ENCODE peak calls at places on chromosome 4, in six cellular contexts. A, Q, W, F, S and I are unnamed samples.

GRCh38 chr4:55020131-55020530 is 105.3 kb downstream of the KDR start:
- DNase-seq in A (no peak), Q (no peak), W (no peak), F (no peak), S (no peak), I (no peak)

GRCh38 chr4:152937280-152937534 is 1.1 kb downstream of the FHDC1 start:
- DNase-seq in A (no peak), Q (no peak), W (no peak), F (no peak), S (no peak), I (no peak)

GRCh38 chr4:40948017-40948416 is 198.3 kb downstream of the NSUN7 start:
- DNase-seq in A (no peak), Q (no peak), W (no peak), F (no peak), S (no peak), I (no peak)

GRCh38 chr4:142663828-142664227 is 182.3 kb downstream of the INPP4B start:
- DNase-seq in A (no peak), Q (no peak), W (no peak), F (no peak), S (no peak), I (peak; percentile 23)

GRCh38 chr4:128917781-128918180 is 108.3 kb downstream of the JADE1 start:
- DNase-seq in A (no peak), Q (no peak), W (no peak), F (no peak), S (no peak), I (no peak)

GRCh38 chr4:112951362-112951962 is 98.0 kb upstream of the ANK2 start:
- DNase-seq in A (peak; percentile 34), Q (no peak), W (peak; percentile 24), F (peak; percentile 62), S (no peak), I (peak; percentile 32)

GRCh38 chr4:74948279-74948678 is 15.4 kb downstream of the PARM1 start:
- DNase-seq in A (no peak), Q (no peak), W (no peak), F (no peak), S (no peak), I (no peak)

GRCh38 chr4:99180367-99181169 is 36.5 kb upstream of the ADH4 start:
- DNase-seq in A (peak; percentile 50), Q (no peak), W (no peak), F (no peak), S (peak; percentile 74), I (peak; percentile 68)

GRCh38 chr4:71648923-71649322 is 135.0 kb downstream of the GC start:
- DNase-seq in A (no peak), Q (no peak), W (no peak), F (no peak), S (no peak), I (peak; percentile 34)

GRCh38 chr4:129543299-129543698 is 447.3 kb downstream of the C4orf33 start:
- DNase-seq in A (no peak), Q (no peak), W (no peak), F (no peak), S (no peak), I (no peak)

GRCh38 chr4:8724436-8725070 is 132.0 kb downstream of the CPZ start:
- DNase-seq in A (no peak), Q (no peak), W (no peak), F (no peak), S (no peak), I (no peak)

GRCh38 chr4:110109455-110109854 is 89.0 kb downstream of the ELOVL6 start:
- DNase-seq in A (no peak), Q (no peak), W (no peak), F (no peak), S (no peak), I (no peak)

GRCh38 chr4:152534541-152535231 is 1.2 kb downstream of the FBXW7 start:
- DNase-seq in A (peak; percentile 43), Q (no peak), W (peak; percentile 43), F (peak; percentile 86), S (peak; percentile 26), I (no peak)

GRCh38 chr4:38819569-38819968 is 15.0 kb upstream of the TLR1 start:
- DNase-seq in A (peak; percentile 49), Q (no peak), W (no peak), F (no peak), S (peak; percentile 93), I (peak; percentile 70)

GRCh38 chr4:122826000-122826595 is 533 bp upstream of the FGF2 start:
- DNase-seq in A (no peak), Q (no peak), W (no peak), F (no peak), S (no peak), I (no peak)

GRCh38 chr4:71415491-71415890 is 76.7 kb downstream of the SLC4A4 start:
- DNase-seq in A (no peak), Q (no peak), W (no peak), F (no peak), S (no peak), I (peak; percentile 67)

GRCh38 chr4:74874785-74875367 is 58.0 kb upstream of the PARM1 start:
- DNase-seq in A (peak; percentile 79), Q (peak; percentile 58), W (peak; percentile 90), F (peak; percentile 93), S (peak; percentile 66), I (peak; percentile 80)

GRCh38 chr4:145861331-145862318 is 77.0 kb downstream of the ZNF827 start:
- DNase-seq in A (no peak), Q (no peak), W (no peak), F (no peak), S (no peak), I (no peak)

GRCh38 chr4:72208421-72209075 is 176.7 kb downstream of the NPFFR2 start:
- DNase-seq in A (no peak), Q (no peak), W (no peak), F (no peak), S (peak; percentile 38), I (peak; percentile 68)

GRCh38 chr4:133152330-133152791 is 3.3 kb downstream of the PCDH10 start:
- DNase-seq in A (no peak), Q (no peak), W (no peak), F (no peak), S (no peak), I (no peak)

GRCh38 chr4:165651901-165652300 is 221.1 kb upstream of the TLL1 start:
- DNase-seq in A (no peak), Q (no peak), W (no peak), F (no peak), S (no peak), I (no peak)

GRCh38 chr4:105191621-105192210 is 45.0 kb downstream of the TET2 start:
- DNase-seq in A (peak; percentile 28), Q (no peak), W (no peak), F (no peak), S (peak; percentile 19), I (peak; percentile 28)

GRCh38 chr4:61024610-61025009 is 175.5 kb upstream of the ADGRL3 start:
- DNase-seq in A (no peak), Q (no peak), W (no peak), F (no peak), S (no peak), I (no peak)

DNA sequence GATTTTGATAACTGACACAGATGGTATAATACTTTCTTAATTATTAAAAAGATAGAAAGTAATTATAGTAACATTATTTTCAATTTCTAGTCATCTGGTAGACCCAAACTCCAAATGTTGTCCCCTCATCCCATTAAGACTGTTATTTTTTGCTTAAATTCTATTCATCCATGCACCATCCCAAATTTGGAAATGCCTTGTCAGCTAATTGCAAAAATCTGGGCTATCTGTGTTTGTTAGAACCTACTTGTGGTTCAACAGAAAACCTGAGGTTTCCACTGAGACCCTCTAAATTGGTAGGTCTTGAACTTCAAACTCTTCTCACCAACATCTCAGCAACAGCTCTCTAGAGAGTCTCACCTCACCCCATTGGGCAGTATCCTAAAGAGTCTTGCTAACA is 172.2 kb upstream of the ADGRL3 start:
- DNase-seq in A (no peak), Q (no peak), W (no peak), F (no peak), S (no peak), I (no peak)
- H2AFZ ChIP-seq in A (no peak overlapping the region), Q (no peak overlapping the region), W (no peak overlapping the region), F (no peak overlapping the region), S (no peak overlapping the region), I (no peak overlapping the region)

DNA sequence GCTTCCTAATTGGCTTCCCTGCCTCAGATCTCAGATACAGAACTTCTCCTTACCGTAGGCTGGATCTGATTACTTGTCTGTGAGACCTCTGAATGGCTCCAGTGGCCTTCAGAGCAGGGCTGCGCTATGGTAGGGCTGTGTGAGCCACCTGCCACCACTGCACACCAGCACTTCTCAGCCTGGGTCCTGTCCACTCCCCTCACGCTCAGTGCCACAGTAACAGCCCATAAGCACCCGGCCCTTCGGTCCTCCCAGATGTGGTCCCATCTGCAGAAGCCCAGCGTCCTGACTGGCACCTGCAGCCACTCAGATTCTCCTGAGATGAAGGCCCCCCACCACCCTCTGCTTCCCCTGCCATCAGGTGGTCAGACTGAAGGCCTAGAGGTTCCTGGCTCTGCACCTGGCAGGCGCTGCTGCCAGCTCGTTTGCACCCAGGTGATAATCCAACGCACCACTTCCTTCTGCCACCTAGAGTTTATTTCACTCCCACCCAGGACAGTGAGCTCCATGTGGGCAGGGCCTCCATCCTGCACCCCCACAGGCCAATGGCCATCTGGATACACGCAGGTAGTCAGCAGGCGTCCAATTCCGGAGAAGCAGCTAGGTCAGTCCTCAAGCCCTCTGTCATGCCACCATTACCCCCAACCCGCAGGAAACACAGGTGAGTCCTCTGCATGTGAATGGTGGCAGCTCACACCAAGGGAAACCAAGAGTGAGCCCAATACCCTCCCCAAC is 5.4 kb downstream of the WDR1 start:
- DNase-seq in A (no peak), Q (no peak), W (no peak), F (no peak), S (no peak), I (no peak)
- H3K4me1 ChIP-seq in A (peaks cover 58% of the 10 kb centered on the region), Q (peaks cover 18% of the 10 kb centered on the region), W (peaks cover 47% of the 10 kb centered on the region), F (peaks cover 9% of the 10 kb centered on the region), S (peaks cover 75% of the 10 kb centered on the region), I (peaks cover 57% of the 10 kb centered on the region)

GRCh38 chr4:2686379-2687265 is 69.5 kb downstream of the TNIP2 start:
- DNase-seq in A (no peak), Q (no peak), W (no peak), F (no peak), S (peak; percentile 14), I (no peak)

GRCh38 chr4:2688697-2689096 is 67.4 kb downstream of the TNIP2 start:
- DNase-seq in A (no peak), Q (no peak), W (no peak), F (peak; percentile 87), S (no peak), I (no peak)

GRCh38 chr4:2685541-2685940 is 70.6 kb downstream of the TNIP2 start:
- DNase-seq in A (peak; percentile 21), Q (no peak), W (no peak), F (no peak), S (no peak), I (no peak)

GRCh38 chr4:2688281-2688680 is 67.9 kb downstream of the TNIP2 start:
- DNase-seq in A (no peak), Q (no peak), W (no peak), F (no peak), S (no peak), I (no peak)

DNA sequence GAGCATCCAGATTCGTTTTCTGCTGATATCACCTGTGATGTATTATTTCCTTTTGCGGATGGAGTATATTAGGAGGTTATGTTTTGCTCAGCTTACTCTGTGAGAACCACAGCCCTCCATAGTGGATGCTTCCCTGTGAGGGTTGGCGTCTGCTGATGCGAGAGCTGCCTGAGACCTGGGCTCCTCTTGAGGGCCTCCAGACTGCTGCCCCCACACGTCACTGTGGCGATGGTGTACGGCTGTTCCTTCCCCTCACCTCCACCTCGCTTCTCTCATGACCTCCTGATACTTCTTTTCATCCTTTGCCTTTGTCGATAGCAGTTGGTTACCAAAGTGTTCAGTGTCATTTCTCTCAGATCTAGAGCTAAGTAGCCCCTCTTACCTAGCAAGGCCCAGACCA is 71.7 kb downstream of the TNIP2 start:
- DNase-seq in A (no peak), Q (no peak), W (no peak), F (no peak), S (no peak), I (no peak)
- H2AFZ ChIP-seq in A (no peak overlapping the region), Q (no peak overlapping the region), W (no peak overlapping the region), F (no peak overlapping the region), S (no peak overlapping the region), I (no peak overlapping the region)

GRCh38 chr4:87050596-87050995 is 115.8 kb downstream of the AFF1 start:
- DNase-seq in A (no peak), Q (no peak), W (no peak), F (no peak), S (no peak), I (no peak)
- H3K4me1 ChIP-seq in A (peaks cover 5% of the 10 kb centered on the region), Q (peaks cover 24% of the 10 kb centered on the region), W (peaks cover 27% of the 10 kb centered on the region), F (peaks cover 12% of the 10 kb centered on the region), S (no peaks in the 10 kb centered on the region), I (peaks cover 10% of the 10 kb centered on the region)